ENCODE peak calls at places on chromosome X, in four cellular contexts. O is RPMI7951, L is fibroblast of pulmonary artery, A is iPS-NIHi11. V is an unnamed sample.

GRCh38 chrX:107726809-107727534 is 48.6 kb downstream of the TSC22D3 start:
- DNase-seq in O (no peak), L (no peak), A (no peak), V (no peak)

GRCh38 chrX:63350551-63350950 is 581 bp downstream of the SPIN4 start:
- DNase-seq in O (peak), L (no peak), A (peak), V (no peak)

GRCh38 chrX:47143894-47144625 is 442 bp downstream of the NDUFB11 start:
- DNase-seq in O (peak), L (peak), A (peak), V (peak)

GRCh38 chrX:154358829-154359228 is 15.6 kb downstream of the FLNA start:
- DNase-seq in O (no peak), L (no peak), A (no peak), V (no peak)

GRCh38 chrX:9355739-9356138 is 109.1 kb upstream of the TBL1X start:
- DNase-seq in O (peak), L (no peak), A (no peak), V (no peak)

GRCh38 chrX:14922437-14922836 is 49.2 kb downstream of the MOSPD2 start:
- DNase-seq in O (peak), L (peak), A (no peak), V (no peak)

GRCh38 chrX:3697220-3697684 is 16.2 kb downstream of the PRKX start:
- DNase-seq in O (no peak), L (no peak), A (no peak), V (no peak)

GRCh38 chrX:40273356-40274050 is 175.7 kb upstream of the BCOR start:
- DNase-seq in O (peak), L (peak), A (no peak), V (peak)

GRCh38 chrX:134718329-134719317 is 60.4 kb upstream of the PLAC1 start:
- DNase-seq in O (peak), L (peak), A (peak), V (no peak)

GRCh38 chrX:29470029-29470428 is 745.3 kb upstream of the MAGEB2 start:
- DNase-seq in O (no peak), L (peak), A (no peak), V (no peak)